ENCODE peak calls at places on chromosomes 12 and 14, in ten cellular contexts. U is gastrocnemius medialis; N is T follicular helper cell; X is LoVo; T is mucosa of descending colon; E is stimulated activated CD4-positive, alpha-beta T cell treated with anti-CD3 and anti-CD28 coated beads, Interleukin-4, amount 100 ng/mL, for 48 hours; O is nucleus accumbens; B is AG09309; I is effector CD4-positive, alpha-beta T cell; K is NCI-H1092 treated with DMSO at 0.1 percent for 48 hours. R is an unnamed sample.

GRCh38 chr12:127726928-127727327 is 540.0 kb upstream of the TMEM132C start:
- DNase-seq in E (no peak), T (no peak), K (peak; percentile 23), N (no peak), X (no peak), B (no peak), I (no peak), U (no peak), O (no peak), R (no peak)

GRCh38 chr12:117854339-117855012 is 114.3 kb downstream of the KSR2 start:
- DNase-seq in N (no peak), U (no peak), X (peak; percentile 78), E (peak; percentile 55), T (peak; percentile 67), K (peak; percentile 25), I (peak; percentile 11), O (peak; percentile 15), B (no peak), R (no peak)

GRCh38 chr12:102407776-102408486 is 72.4 kb downstream of the IGF1 start:
- DNase-seq in N (no peak), O (no peak), T (no peak), E (no peak), X (peak; percentile 31), U (peak; percentile 73), K (no peak), B (no peak), I (no peak), R (no peak)

GRCh38 chr14:24857277-24857676 is 192.7 kb downstream of the STXBP6 start:
- DNase-seq in O (no peak), B (no peak), U (no peak), I (no peak), K (no peak), E (no peak), N (no peak), T (no peak), X (no peak), R (no peak)

GRCh38 chr12:31004666-31005065 is 69.0 kb upstream of the DDX11 start:
- DNase-seq in E (no peak), O (no peak), K (peak; percentile 5), X (no peak), U (no peak), N (no peak), I (no peak), B (no peak), T (no peak), R (peak; percentile 33)

GRCh38 chr12:124162151-124163110 is 132.5 kb upstream of the RFLNA start:
- DNase-seq in E (no peak), I (no peak), U (no peak), X (peak; percentile 15), B (no peak), O (no peak), N (no peak), K (no peak), T (peak; percentile 73), R (no peak)

GRCh38 chr12:53603196-53603595 is 23.0 kb downstream of the ATF7 start:
- DNase-seq in N (no peak), T (no peak), B (no peak), O (no peak), K (no peak), I (no peak), U (no peak), E (no peak), X (no peak), R (no peak)

GRCh38 chr12:82723093-82723492 is 36.4 kb downstream of the TMTC2 start:
- DNase-seq in X (no peak), B (no peak), T (no peak), E (no peak), I (no peak), O (no peak), U (no peak), K (no peak), N (no peak), R (no peak)

GRCh38 chr12:126747530-126748149 is 1519.3 kb upstream of the TMEM132C start:
- DNase-seq in N (peak; percentile 17), I (peak; percentile 29), U (no peak), X (peak; percentile 33), B (no peak), K (peak; percentile 62), T (peak; percentile 61), E (peak; percentile 59), O (peak; percentile 8), R (no peak)

GRCh38 chr14:76909266-76909665 is 83.1 kb downstream of the LRRC74A start:
- DNase-seq in E (no peak), K (no peak), I (no peak), N (no peak), T (no peak), O (no peak), X (no peak), B (no peak), U (no peak), R (no peak)

GRCh38 chr12:128420163-128420562 is 153.2 kb downstream of the TMEM132C start:
- DNase-seq in B (no peak), X (no peak), K (no peak), O (no peak), U (no peak), N (no peak), I (no peak), T (no peak), E (no peak), R (no peak)

GRCh38 chr14:53793790-53794560 is 162.7 kb downstream of the BMP4 start:
- DNase-seq in U (peak; percentile 42), E (no peak), I (no peak), K (peak; percentile 97), N (no peak), B (no peak), X (no peak), O (peak; percentile 2), T (peak; percentile 24), R (peak; percentile 32)

GRCh38 chr12:122523280-122523679 is 3.5 kb downstream of the RSRC2 start:
- DNase-seq in E (no peak), X (no peak), K (no peak), N (no peak), O (no peak), B (peak; percentile 17), T (no peak), U (peak; percentile 26), I (no peak), R (no peak)

GRCh38 chr12:106976013-106976658 is 10.8 kb downstream of the MTERF2 start:
- DNase-seq in U (no peak), E (no peak), K (no peak), X (peak; percentile 45), T (no peak), N (no peak), I (no peak), B (no peak), O (no peak), R (no peak)

GRCh38 chr14:94310248-94310647 is 12.9 kb downstream of the SERPINA6 start:
- DNase-seq in O (no peak), U (no peak), E (no peak), T (no peak), I (no peak), K (no peak), B (no peak), X (no peak), N (no peak), R (no peak)

GRCh38 chr14:101442451-101442850 is 118.8 kb upstream of the DIO3 start:
- DNase-seq in O (no peak), T (no peak), U (no peak), I (no peak), K (no peak), N (peak; percentile 9), E (peak; percentile 32), B (no peak), X (no peak), R (no peak)

GRCh38 chr12:6026998-6027397 is 81.9 kb upstream of the ANO2 start:
- DNase-seq in K (no peak), B (no peak), X (no peak), I (no peak), E (no peak), O (no peak), T (no peak), U (no peak), N (no peak), R (no peak)

GRCh38 chr12:3515506-3515905 is 24.5 kb downstream of the PRMT8 start:
- DNase-seq in I (no peak), N (no peak), K (no peak), T (no peak), O (no peak), U (no peak), E (no peak), B (no peak), X (no peak), R (no peak)

GRCh38 chr12:6089041-6089823 is 35.2 kb downstream of the VWF start:
- DNase-seq in T (no peak), I (no peak), B (no peak), K (no peak), N (no peak), E (no peak), X (peak; percentile 61), O (no peak), U (no peak), R (peak; percentile 23)

GRCh38 chr12:53334822-53335221 is 1.3 kb downstream of the SP7 start:
- DNase-seq in X (no peak), B (no peak), E (no peak), U (no peak), I (no peak), T (no peak), O (no peak), K (no peak), N (no peak), R (no peak)

GRCh38 chr12:125651625-125652024 is 586.4 kb downstream of the AACS start:
- DNase-seq in K (no peak), I (no peak), T (no peak), X (no peak), U (no peak), N (no peak), B (no peak), E (no peak), O (no peak), R (no peak)

GRCh38 chr12:3752096-3752709 is 706 bp downstream of the CRACR2A start:
- DNase-seq in N (peak; percentile 31), I (peak; percentile 35), K (no peak), T (peak; percentile 66), X (no peak), E (peak; percentile 32), O (no peak), U (peak; percentile 25), B (no peak), R (no peak)